ENCODE peak calls at places on chromosomes 7 and 10, in five cellular contexts. B, Q, O, S and Y are unnamed samples.
A peak's percentile ranks its signal among the peaks of the same experiment; 100 is the strongest.

GRCh38 chr10:28530751-28531150 is 2.2 kb upstream of the WAC start:
- DNase-seq in B (peak; percentile 16), Q (peak; percentile 27), O (no peak), S (no peak), Y (no peak)

GRCh38 chr10:9869185-9869584 is 1148.5 kb upstream of the CELF2 start:
- DNase-seq in B (no peak), Q (no peak), O (no peak), S (no peak), Y (no peak)

GRCh38 chr7:105352018-105352612 is 36.6 kb downstream of the SRPK2 start:
- DNase-seq in B (peak; percentile 95), Q (peak; percentile 94), O (peak; percentile 26), S (no peak), Y (peak; percentile 98)

GRCh38 chr10:89122431-89123066 is 84.6 kb downstream of the CH25H start:
- DNase-seq in B (peak; percentile 17), Q (peak; percentile 12), O (no peak), S (no peak), Y (peak; percentile 31)

GRCh38 chr10:24307696-24308476 is 98.9 kb downstream of the KIAA1217 start:
- DNase-seq in B (no peak), Q (no peak), O (no peak), S (no peak), Y (peak; percentile 63)

GRCh38 chr7:149559711-149560110 is 62.1 kb upstream of the ZNF746 start:
- DNase-seq in B (peak; percentile 54), Q (peak; percentile 90), O (no peak), S (no peak), Y (peak; percentile 59)

GRCh38 chr7:137169282-137169698 is 174.2 kb downstream of the PTN start:
- DNase-seq in B (peak; percentile 74), Q (peak; percentile 93), O (no peak), S (peak; percentile 23), Y (peak; percentile 71)

GRCh38 chr10:122503886-122504285 is 42.5 kb downstream of the HTRA1 start:
- DNase-seq in B (no peak), Q (no peak), O (no peak), S (no peak), Y (no peak)

GRCh38 chr10:68135362-68135761 is 26.1 kb downstream of the MYPN start:
- DNase-seq in B (peak; percentile 75), Q (peak; percentile 49), O (no peak), S (no peak), Y (peak; percentile 70)

GRCh38 chr10:96756111-96756903 is 36.0 kb upstream of the PIK3AP1 start:
- DNase-seq in B (no peak), Q (no peak), O (no peak), S (no peak), Y (no peak)

GRCh38 chr7:73482746-73483145 is 39.3 kb downstream of the BAZ1B start:
- DNase-seq in B (no peak), Q (peak; percentile 26), O (no peak), S (no peak), Y (no peak)

GRCh38 chr7:29078286-29078685 is 68.1 kb downstream of the CPVL start:
- DNase-seq in B (no peak), Q (no peak), O (no peak), S (no peak), Y (no peak)

GRCh38 chr7:26777383-26777782 is 87.0 kb downstream of the SKAP2 start:
- DNase-seq in B (no peak), Q (peak; percentile 24), O (no peak), S (no peak), Y (no peak)

GRCh38 chr10:114021135-114021534 is 22.5 kb upstream of the ADRB1 start:
- DNase-seq in B (no peak), Q (no peak), O (no peak), S (no peak), Y (no peak)

GRCh38 chr7:2164156-2164555 is 68.6 kb downstream of the MAD1L1 start:
- DNase-seq in B (no peak), Q (no peak), O (no peak), S (no peak), Y (no peak)

GRCh38 chr10:125159932-125160855 is at the start of gene CTBP2:
- DNase-seq in B (peak; percentile 74), Q (peak; percentile 39), O (no peak), S (no peak), Y (no peak)

GRCh38 chr10:119455609-119456434 is 86.7 kb downstream of the RGS10 start:
- DNase-seq in B (no peak), Q (no peak), O (no peak), S (no peak), Y (no peak)

GRCh38 chr7:64997927-64998391 is 7.1 kb upstream of the ZNF117 start:
- DNase-seq in B (peak; percentile 56), Q (peak; percentile 33), O (no peak), S (no peak), Y (peak; percentile 78)

GRCh38 chr7:48242846-48243245 is 71.6 kb downstream of the ABCA13 start:
- DNase-seq in B (no peak), Q (no peak), O (no peak), S (no peak), Y (no peak)

GRCh38 chr10:77179015-77179695 is 458.5 kb downstream of the KCNMA1 start:
- DNase-seq in B (peak; percentile 94), Q (peak; percentile 94), O (no peak), S (peak; percentile 60), Y (peak; percentile 89)

GRCh38 chr10:101829561-101830315 is 11.5 kb upstream of the OGA start:
- DNase-seq in B (peak; percentile 25), Q (no peak), O (no peak), S (no peak), Y (no peak)

GRCh38 chr10:18409599-18410397 is 241.6 kb downstream of the NSUN6 start:
- DNase-seq in B (no peak), Q (no peak), O (no peak), S (no peak), Y (no peak)

GRCh38 chr7:2710901-2711551 is 23.0 kb downstream of the AMZ1 start:
- DNase-seq in B (peak; percentile 25), Q (no peak), O (no peak), S (no peak), Y (no peak)

GRCh38 chr10:116014326-116014725 is 258.7 kb downstream of the GFRA1 start:
- DNase-seq in B (no peak), Q (no peak), O (no peak), S (no peak), Y (no peak)

GRCh38 chr10:14658331-14659122 is 116.2 kb downstream of the FAM107B start:
- DNase-seq in B (peak; percentile 89), Q (peak; percentile 46), O (peak; percentile 22), S (no peak), Y (peak; percentile 91)

GRCh38 chr10:73910401-73910763 is 550 bp upstream of the PLAU start:
- DNase-seq in B (no peak), Q (peak; percentile 60), O (no peak), S (no peak), Y (no peak)

GRCh38 chr7:117005449-117005848 is 52.1 kb downstream of the ST7 start:
- DNase-seq in B (peak; percentile 71), Q (no peak), O (no peak), S (no peak), Y (peak; percentile 73)

GRCh38 chr7:48097511-48098231 is 8.6 kb downstream of the UPP1 start:
- DNase-seq in B (peak; percentile 35), Q (peak; percentile 50), O (no peak), S (no peak), Y (no peak)

GRCh38 chr10:17257466-17258321 is 29.7 kb downstream of the VIM start:
- DNase-seq in B (peak; percentile 81), Q (peak; percentile 71), O (no peak), S (peak; percentile 31), Y (peak; percentile 58)

GRCh38 chr7:139651308-139651707 is 126.5 kb downstream of the HIPK2 start:
- DNase-seq in B (no peak), Q (no peak), O (no peak), S (no peak), Y (no peak)

GRCh38 chr10:103278862-103279298 is 1.9 kb downstream of the INA start:
- DNase-seq in B (peak; percentile 54), Q (peak; percentile 44), O (no peak), S (peak; percentile 35), Y (peak; percentile 14)

GRCh38 chr7:151057737-151057988 is at the start of gene CDK5:
- DNase-seq in B (no peak), Q (no peak), O (no peak), S (no peak), Y (no peak)

GRCh38 chr10:79262131-79262530 is 85.1 kb upstream of the PPIF start:
- DNase-seq in B (no peak), Q (no peak), O (no peak), S (no peak), Y (no peak)

GRCh38 chr7:29297194-29297890 is 102.8 kb downstream of the CHN2 start:
- DNase-seq in B (no peak), Q (no peak), O (no peak), S (no peak), Y (no peak)